ENCODE peak calls at places on chromosomes 3 and 15, in six cellular contexts. A is fibroblast of mammary gland, N is astrocyte, L is AG04450, T is uterus, F is heart left ventricle. G is an unnamed sample.

GRCh38 chr3:193688845-193689714 is 96.1 kb downstream of the OPA1 start:
- DNase-seq in F (no peak), N (no peak), L (no peak), T (no peak), A (no peak), G (no peak)

GRCh38 chr3:80771085-80771484 is 990.4 kb downstream of the GBE1 start:
- DNase-seq in A (no peak), N (no peak), T (no peak), F (no peak), L (no peak), G (no peak)

GRCh38 chr15:85693277-85693676 is 101.4 kb downstream of the KLHL25 start:
- DNase-seq in L (no peak), A (no peak), N (no peak), T (no peak), F (no peak), G (no peak)

GRCh38 chr3:30631237-30631961 is 25.0 kb downstream of the TGFBR2 start:
- DNase-seq in A (peak), L (no peak), T (no peak), N (peak), F (no peak), G (peak)

GRCh38 chr15:53569756-53570480 is 189.5 kb downstream of the WDR72 start:
- DNase-seq in T (no peak), A (no peak), L (no peak), F (no peak), N (peak), G (no peak)

GRCh38 chr3:31274406-31275024 is 258.2 kb upstream of the STT3B start:
- DNase-seq in N (peak), F (no peak), L (no peak), A (no peak), T (no peak), G (no peak)

GRCh38 chr3:56878046-56878445 is 76.3 kb upstream of the ARHGEF3 start:
- DNase-seq in A (peak), F (no peak), N (peak), L (no peak), T (peak), G (no peak)

GRCh38 chr15:83846847-83847246 is 192.9 kb downstream of the ADAMTSL3 start:
- DNase-seq in L (peak), A (peak), T (peak), N (peak), F (no peak), G (no peak)

GRCh38 chr3:96192951-96193350 is 621.4 kb upstream of the EPHA6 start:
- DNase-seq in A (no peak), N (no peak), F (no peak), L (no peak), T (no peak), G (no peak)

GRCh38 chr15:71598741-71599140 is 211.6 kb upstream of the NR2E3 start:
- DNase-seq in F (no peak), A (no peak), T (no peak), N (no peak), L (no peak), G (no peak)

GRCh38 chr3:124833710-124834332 is 53.3 kb downstream of the ITGB5 start:
- DNase-seq in L (no peak), T (no peak), N (peak), A (no peak), F (no peak), G (no peak)

GRCh38 chr3:164903820-164904451 is 174.4 kb downstream of the SI start:
- DNase-seq in L (no peak), F (no peak), N (no peak), A (no peak), T (no peak), G (no peak)

GRCh38 chr3:126347543-126348161 is 9.6 kb downstream of the KLF15 start:
- DNase-seq in T (no peak), F (peak), N (no peak), A (no peak), L (no peak), G (no peak)

GRCh38 chr3:116264546-116265174 is 180.6 kb downstream of the LSAMP start:
- DNase-seq in N (peak), A (no peak), L (no peak), T (no peak), F (no peak), G (no peak)

GRCh38 chr3:20648921-20649381 is 462.9 kb upstream of the SGO1 start:
- DNase-seq in T (no peak), F (no peak), L (no peak), A (peak), N (peak), G (no peak)

GRCh38 chr3:59143447-59143846 is 93.6 kb upstream of the CFAP20DC start:
- DNase-seq in N (no peak), L (no peak), F (no peak), A (no peak), T (no peak), G (no peak)
- TF ChIP-seq CTCF in N (peak), L (peak), F (no peak), A (peak), T (no peak), G (peak)

DNA sequence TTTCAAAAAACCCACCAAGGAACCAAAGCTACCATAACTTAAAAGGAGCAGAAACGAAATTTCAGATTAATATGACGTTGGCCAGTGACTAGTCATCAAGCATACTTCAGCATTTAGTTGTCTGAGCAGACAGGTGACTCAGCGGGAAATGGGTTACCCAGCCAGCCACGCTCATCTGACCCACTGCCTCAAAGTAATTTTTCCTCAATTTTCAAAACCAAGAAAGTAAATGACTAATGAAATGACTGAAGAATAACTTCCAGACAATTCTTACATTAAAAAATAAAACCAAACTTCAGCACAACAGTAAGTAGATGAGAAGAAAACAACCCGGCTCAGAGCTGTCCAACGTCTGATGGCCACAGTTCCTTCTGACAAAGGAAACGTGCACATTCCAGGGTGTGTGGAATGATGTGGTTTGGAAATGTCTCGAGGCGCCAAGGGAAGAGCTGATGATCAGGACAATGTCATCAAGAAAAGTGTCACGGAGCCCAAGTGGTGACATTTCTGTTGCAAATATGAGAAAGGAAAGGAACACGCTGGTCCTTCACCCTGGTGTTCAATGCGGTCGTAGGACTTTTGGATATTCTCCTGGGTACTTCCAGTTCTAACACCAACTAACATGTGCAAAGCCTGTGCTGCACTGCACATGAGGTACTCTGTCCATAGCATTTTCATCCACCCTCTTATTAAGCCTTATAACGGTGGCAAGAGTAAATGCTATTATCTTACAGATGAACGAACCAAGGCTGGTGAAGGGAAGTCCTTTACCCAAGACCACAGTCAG is 79.1 kb downstream of the FOXP1 start:
- DNase-seq in N (peak), F (no peak), T (no peak), A (peak), L (peak), G (peak)
- H3K4me3 ChIP-seq in N (peak), F (no peak), T (no peak), A (peak), L (peak), G (no peak)

DNA sequence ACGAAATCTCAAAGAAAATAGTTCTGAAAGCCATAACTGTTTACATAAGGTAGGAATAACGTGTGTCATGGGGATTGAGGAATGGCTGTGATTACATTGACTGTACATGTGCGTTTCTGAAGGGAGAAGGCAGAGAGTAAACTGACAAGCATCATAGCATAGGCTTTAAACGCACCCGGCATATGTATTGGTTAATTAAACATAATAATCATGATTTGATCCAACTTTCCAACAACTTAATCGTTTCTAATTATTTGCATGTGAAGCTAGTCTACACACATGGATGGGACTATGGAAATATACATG is 3.3 kb downstream of the TMEM108 start:
- DNase-seq in T (no peak), N (no peak), L (no peak), F (no peak), A (no peak), G (no peak)
- TF ChIP-seq CTCF in T (no peak), N (no peak), L (no peak), F (no peak), A (no peak), G (no peak)

GRCh38 chr3:24477090-24477656 is 17.5 kb downstream of the THRB start:
- DNase-seq in F (no peak), T (no peak), A (no peak), L (no peak), N (no peak), G (no peak)
- H3K4me3 ChIP-seq in F (no peak), T (no peak), A (no peak), L (no peak), N (no peak), G (no peak)

DNA sequence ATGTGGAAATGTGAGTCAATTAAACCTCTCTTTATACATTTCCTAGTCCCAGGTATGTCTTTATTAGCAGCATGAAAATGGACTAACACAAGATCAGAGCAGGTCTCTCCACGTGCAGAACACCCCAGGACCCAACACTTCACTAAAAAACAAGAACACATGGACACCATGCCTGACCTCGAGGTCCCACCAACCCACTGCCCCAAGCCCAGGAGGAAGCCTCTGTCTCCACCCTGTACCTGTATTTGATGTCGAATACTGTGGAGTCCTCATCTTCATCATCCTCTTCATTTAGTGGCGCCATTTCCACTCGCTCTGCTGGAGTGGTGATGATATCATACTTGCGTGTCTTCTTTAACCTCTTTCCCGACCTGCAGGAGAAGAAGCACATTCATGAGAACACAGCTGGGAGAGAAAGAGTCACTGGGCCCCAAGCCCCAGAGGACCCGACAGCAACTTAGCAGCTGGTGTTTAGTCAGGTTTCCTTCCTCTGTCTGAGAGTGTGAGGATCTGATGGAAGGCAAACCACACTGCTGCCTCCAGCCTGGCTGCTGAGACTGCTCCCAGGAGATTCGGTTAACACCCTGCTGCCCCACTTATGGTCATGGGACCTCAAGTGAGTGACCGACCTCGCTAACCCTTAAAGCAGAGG is 25.5 kb downstream of the FAM174B start:
- DNase-seq in L (no peak), F (no peak), T (no peak), N (no peak), A (no peak), G (no peak)
- TF ChIP-seq CTCF in L (no peak), F (no peak), T (no peak), N (no peak), A (no peak), G (no peak)

DNA sequence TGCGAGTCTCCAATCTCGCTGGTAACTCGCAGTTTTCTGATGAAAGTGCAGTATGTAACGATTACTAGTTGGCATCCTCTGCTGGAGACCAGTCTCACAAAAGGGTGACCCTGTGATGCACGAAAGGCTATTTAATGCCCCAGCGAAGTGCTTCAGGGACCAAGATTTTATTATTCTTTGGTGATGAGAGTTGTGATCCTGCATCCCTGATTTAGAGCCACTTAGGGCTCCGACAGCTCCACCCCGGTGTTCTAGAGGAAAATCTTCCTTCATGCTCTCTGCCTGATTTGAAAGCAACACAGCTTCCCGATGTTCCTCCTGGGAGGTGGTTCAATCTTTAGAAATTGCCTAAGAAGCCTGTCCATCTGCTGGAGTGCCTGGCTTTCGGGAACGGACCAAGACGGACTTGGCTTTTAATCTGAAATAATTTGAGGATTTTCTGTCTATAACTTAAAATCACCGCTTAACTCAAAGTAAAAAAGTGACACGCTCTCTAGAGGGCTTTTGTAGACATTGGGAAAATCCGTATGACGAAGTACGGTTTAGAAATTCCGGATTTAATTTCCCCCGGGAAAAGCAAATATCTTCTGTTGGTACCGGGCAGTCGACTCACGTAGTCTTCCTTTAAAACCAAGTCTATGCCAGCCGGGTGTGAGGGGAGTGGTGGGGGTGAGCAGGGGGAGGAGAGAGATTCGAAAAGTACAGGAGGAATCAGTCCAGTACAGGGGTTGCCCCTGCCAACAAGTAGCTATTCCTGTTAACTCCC is 990 bp upstream of the ALCAM start:
- DNase-seq in A (peak), N (peak), T (no peak), F (no peak), L (no peak), G (no peak)
- H3K4me3 ChIP-seq in A (peak), N (peak), T (peak), F (peak), L (peak), G (peak)